ENCODE peak calls at places on chromosomes 7 and 10, in ten cellular contexts. One of them, this sample, is unnamed.

GRCh38 chr10:72637398-72637857 is 11.5 kb upstream of the MICU1 start:
- DNase-seq in neural progenitor cell: no peak
- DNase-seq in transverse colon: peak; percentile 16
- DNase-seq in pancreas: no peak
- DNase-seq in upper lobe of right lung: no peak
- DNase-seq in H9: no peak
- DNase-seq in CD4-positive, alpha-beta T cell: no peak
- DNase-seq in left ventricle myocardium inferior: peak; percentile 34
- DNase-seq in AG04450: no peak
- DNase-seq in colonic mucosa: peak; percentile 22
- DNase-seq in this sample: peak; percentile 17

GRCh38 chr10:126872768-126873167 is 32.5 kb upstream of the DOCK1 start:
- DNase-seq in neural progenitor cell: peak; percentile 31
- DNase-seq in transverse colon: no peak
- DNase-seq in pancreas: no peak
- DNase-seq in upper lobe of right lung: no peak
- DNase-seq in H9: no peak
- DNase-seq in CD4-positive, alpha-beta T cell: no peak
- DNase-seq in left ventricle myocardium inferior: no peak
- DNase-seq in AG04450: no peak
- DNase-seq in colonic mucosa: no peak
- DNase-seq in this sample: no peak

GRCh38 chr7:157572622-157573021 is 235.8 kb downstream of the DNAJB6 start:
- DNase-seq in neural progenitor cell: no peak
- DNase-seq in transverse colon: no peak
- DNase-seq in pancreas: no peak
- DNase-seq in upper lobe of right lung: no peak
- DNase-seq in H9: no peak
- DNase-seq in CD4-positive, alpha-beta T cell: no peak
- DNase-seq in left ventricle myocardium inferior: no peak
- DNase-seq in AG04450: no peak
- DNase-seq in colonic mucosa: no peak
- DNase-seq in this sample: no peak

GRCh38 chr10:30047924-30048531 is 11.4 kb downstream of the JCAD start:
- DNase-seq in neural progenitor cell: no peak
- DNase-seq in transverse colon: no peak
- DNase-seq in pancreas: no peak
- DNase-seq in upper lobe of right lung: no peak
- DNase-seq in H9: no peak
- DNase-seq in CD4-positive, alpha-beta T cell: no peak
- DNase-seq in left ventricle myocardium inferior: no peak
- DNase-seq in AG04450: no peak
- DNase-seq in colonic mucosa: no peak
- DNase-seq in this sample: no peak

GRCh38 chr7:112537822-112538221 is 57.0 kb downstream of the LSMEM1 start:
- DNase-seq in neural progenitor cell: no peak
- DNase-seq in transverse colon: no peak
- DNase-seq in pancreas: no peak
- DNase-seq in upper lobe of right lung: no peak
- DNase-seq in H9: no peak
- DNase-seq in CD4-positive, alpha-beta T cell: no peak
- DNase-seq in left ventricle myocardium inferior: no peak
- DNase-seq in AG04450: no peak
- DNase-seq in colonic mucosa: no peak
- DNase-seq in this sample: no peak

GRCh38 chr10:29804025-29804852 is 169.5 kb upstream of the SVIL start:
- DNase-seq in neural progenitor cell: no peak
- DNase-seq in transverse colon: peak; percentile 52
- DNase-seq in pancreas: no peak
- DNase-seq in upper lobe of right lung: no peak
- DNase-seq in H9: no peak
- DNase-seq in CD4-positive, alpha-beta T cell: no peak
- DNase-seq in left ventricle myocardium inferior: no peak
- DNase-seq in AG04450: peak; percentile 75
- DNase-seq in colonic mucosa: peak; percentile 75
- DNase-seq in this sample: peak; percentile 86

GRCh38 chr7:129599174-129599573 is 12.3 kb upstream of the NRF1 start:
- DNase-seq in neural progenitor cell: no peak
- DNase-seq in transverse colon: no peak
- DNase-seq in pancreas: no peak
- DNase-seq in upper lobe of right lung: no peak
- DNase-seq in H9: no peak
- DNase-seq in CD4-positive, alpha-beta T cell: no peak
- DNase-seq in left ventricle myocardium inferior: no peak
- DNase-seq in AG04450: no peak
- DNase-seq in colonic mucosa: no peak
- DNase-seq in this sample: no peak

GRCh38 chr7:152899482-152900166 is 140.1 kb downstream of the ACTR3B start:
- DNase-seq in neural progenitor cell: no peak
- DNase-seq in transverse colon: no peak
- DNase-seq in pancreas: no peak
- DNase-seq in upper lobe of right lung: peak; percentile 81
- DNase-seq in H9: no peak
- DNase-seq in CD4-positive, alpha-beta T cell: no peak
- DNase-seq in left ventricle myocardium inferior: peak; percentile 62
- DNase-seq in AG04450: no peak
- DNase-seq in colonic mucosa: no peak
- DNase-seq in this sample: no peak

GRCh38 chr10:124285587-124286527 is 132.9 kb downstream of the OAT start:
- DNase-seq in neural progenitor cell: no peak
- DNase-seq in transverse colon: no peak
- DNase-seq in pancreas: peak; percentile 21
- DNase-seq in upper lobe of right lung: peak; percentile 31
- DNase-seq in H9: no peak
- DNase-seq in CD4-positive, alpha-beta T cell: no peak
- DNase-seq in left ventricle myocardium inferior: peak; percentile 1
- DNase-seq in AG04450: no peak
- DNase-seq in colonic mucosa: no peak
- DNase-seq in this sample: no peak

GRCh38 chr10:61733358-61733940 is 70.7 kb downstream of the CABCOCO1 start:
- DNase-seq in neural progenitor cell: peak; percentile 61
- DNase-seq in transverse colon: no peak
- DNase-seq in pancreas: no peak
- DNase-seq in upper lobe of right lung: no peak
- DNase-seq in H9: no peak
- DNase-seq in CD4-positive, alpha-beta T cell: no peak
- DNase-seq in left ventricle myocardium inferior: no peak
- DNase-seq in AG04450: peak; percentile 13
- DNase-seq in colonic mucosa: no peak
- DNase-seq in this sample: peak; percentile 15

GRCh38 chr10:16423599-16423998 is 13.2 kb upstream of the PTER start:
- DNase-seq in neural progenitor cell: no peak
- DNase-seq in transverse colon: no peak
- DNase-seq in pancreas: no peak
- DNase-seq in upper lobe of right lung: no peak
- DNase-seq in H9: no peak
- DNase-seq in CD4-positive, alpha-beta T cell: no peak
- DNase-seq in left ventricle myocardium inferior: no peak
- DNase-seq in AG04450: no peak
- DNase-seq in colonic mucosa: no peak
- DNase-seq in this sample: no peak
- TF ChIP-seq CTCF in neural progenitor cell: no peak
- TF ChIP-seq CTCF in transverse colon: no peak
- TF ChIP-seq CTCF in pancreas: no peak
- TF ChIP-seq CTCF in upper lobe of right lung: no peak
- TF ChIP-seq CTCF in H9: peak; percentile 41
- TF ChIP-seq CTCF in CD4-positive, alpha-beta T cell: no peak
- TF ChIP-seq CTCF in left ventricle myocardium inferior: no peak
- TF ChIP-seq CTCF in AG04450: no peak
- TF ChIP-seq CTCF in colonic mucosa: no peak
- TF ChIP-seq CTCF in this sample: no peak

GRCh38 chr7:99457646-99458493 is 8.1 kb downstream of the ATP5MF start:
- DNase-seq in neural progenitor cell: no peak
- DNase-seq in transverse colon: no peak
- DNase-seq in pancreas: no peak
- DNase-seq in upper lobe of right lung: no peak
- DNase-seq in H9: no peak
- DNase-seq in CD4-positive, alpha-beta T cell: no peak
- DNase-seq in left ventricle myocardium inferior: no peak
- DNase-seq in AG04450: no peak
- DNase-seq in colonic mucosa: no peak
- DNase-seq in this sample: no peak

GRCh38 chr7:99459087-99459486 is 6.9 kb downstream of the ATP5MF start:
- DNase-seq in neural progenitor cell: peak; percentile 32
- DNase-seq in transverse colon: no peak
- DNase-seq in pancreas: no peak
- DNase-seq in upper lobe of right lung: no peak
- DNase-seq in H9: peak; percentile 71
- DNase-seq in CD4-positive, alpha-beta T cell: no peak
- DNase-seq in left ventricle myocardium inferior: no peak
- DNase-seq in AG04450: no peak
- DNase-seq in colonic mucosa: no peak
- DNase-seq in this sample: no peak

GRCh38 chr7:99461221-99461620 is 4.7 kb downstream of the ATP5MF start:
- DNase-seq in neural progenitor cell: no peak
- DNase-seq in transverse colon: no peak
- DNase-seq in pancreas: no peak
- DNase-seq in upper lobe of right lung: no peak
- DNase-seq in H9: no peak
- DNase-seq in CD4-positive, alpha-beta T cell: no peak
- DNase-seq in left ventricle myocardium inferior: no peak
- DNase-seq in AG04450: no peak
- DNase-seq in colonic mucosa: no peak
- DNase-seq in this sample: no peak

GRCh38 chr7:99457050-99457645 is 8.8 kb downstream of the ATP5MF start:
- DNase-seq in neural progenitor cell: no peak
- DNase-seq in transverse colon: no peak
- DNase-seq in pancreas: no peak
- DNase-seq in upper lobe of right lung: no peak
- DNase-seq in H9: no peak
- DNase-seq in CD4-positive, alpha-beta T cell: no peak
- DNase-seq in left ventricle myocardium inferior: no peak
- DNase-seq in AG04450: no peak
- DNase-seq in colonic mucosa: no peak
- DNase-seq in this sample: no peak

GRCh38 chr7:99460651-99461050 is 5.3 kb downstream of the ATP5MF start:
- DNase-seq in neural progenitor cell: no peak
- DNase-seq in transverse colon: no peak
- DNase-seq in pancreas: no peak
- DNase-seq in upper lobe of right lung: no peak
- DNase-seq in H9: no peak
- DNase-seq in CD4-positive, alpha-beta T cell: no peak
- DNase-seq in left ventricle myocardium inferior: no peak
- DNase-seq in AG04450: no peak
- DNase-seq in colonic mucosa: no peak
- DNase-seq in this sample: no peak
- H3K27ac ChIP-seq in neural progenitor cell: no peak overlapping the region
- H3K27ac ChIP-seq in transverse colon: no peak overlapping the region
- H3K27ac ChIP-seq in pancreas: no peak overlapping the region
- H3K27ac ChIP-seq in upper lobe of right lung: no peak overlapping the region
- H3K27ac ChIP-seq in H9: no peak overlapping the region
- H3K27ac ChIP-seq in CD4-positive, alpha-beta T cell: peak overlapping the region; percentile 11
- H3K27ac ChIP-seq in left ventricle myocardium inferior: peak overlapping the region; percentile 25
- H3K27ac ChIP-seq in AG04450: no peak overlapping the region
- H3K27ac ChIP-seq in colonic mucosa: no peak overlapping the region
- H3K27ac ChIP-seq in this sample: peak overlapping the region; percentile 45

GRCh38 chr7:96181174-96181573 is 140.7 kb downstream of the SLC25A13 start:
- DNase-seq in neural progenitor cell: no peak
- DNase-seq in transverse colon: no peak
- DNase-seq in pancreas: no peak
- DNase-seq in upper lobe of right lung: no peak
- DNase-seq in H9: no peak
- DNase-seq in CD4-positive, alpha-beta T cell: no peak
- DNase-seq in left ventricle myocardium inferior: no peak
- DNase-seq in AG04450: no peak
- DNase-seq in colonic mucosa: no peak
- DNase-seq in this sample: no peak

GRCh38 chr7:96179341-96179740 is 142.6 kb downstream of the SLC25A13 start:
- DNase-seq in neural progenitor cell: no peak
- DNase-seq in transverse colon: no peak
- DNase-seq in pancreas: no peak
- DNase-seq in upper lobe of right lung: no peak
- DNase-seq in H9: no peak
- DNase-seq in CD4-positive, alpha-beta T cell: no peak
- DNase-seq in left ventricle myocardium inferior: no peak
- DNase-seq in AG04450: no peak
- DNase-seq in colonic mucosa: no peak
- DNase-seq in this sample: no peak

GRCh38 chr7:96177353-96177752 is 144.5 kb downstream of the SLC25A13 start:
- DNase-seq in neural progenitor cell: no peak
- DNase-seq in transverse colon: no peak
- DNase-seq in pancreas: no peak
- DNase-seq in upper lobe of right lung: no peak
- DNase-seq in H9: no peak
- DNase-seq in CD4-positive, alpha-beta T cell: no peak
- DNase-seq in left ventricle myocardium inferior: no peak
- DNase-seq in AG04450: no peak
- DNase-seq in colonic mucosa: no peak
- DNase-seq in this sample: no peak

GRCh38 chr7:96178581-96178980 is 143.3 kb downstream of the SLC25A13 start:
- DNase-seq in neural progenitor cell: peak; percentile 19
- DNase-seq in transverse colon: no peak
- DNase-seq in pancreas: no peak
- DNase-seq in upper lobe of right lung: no peak
- DNase-seq in H9: no peak
- DNase-seq in CD4-positive, alpha-beta T cell: no peak
- DNase-seq in left ventricle myocardium inferior: no peak
- DNase-seq in AG04450: no peak
- DNase-seq in colonic mucosa: no peak
- DNase-seq in this sample: peak; percentile 49

DNA sequence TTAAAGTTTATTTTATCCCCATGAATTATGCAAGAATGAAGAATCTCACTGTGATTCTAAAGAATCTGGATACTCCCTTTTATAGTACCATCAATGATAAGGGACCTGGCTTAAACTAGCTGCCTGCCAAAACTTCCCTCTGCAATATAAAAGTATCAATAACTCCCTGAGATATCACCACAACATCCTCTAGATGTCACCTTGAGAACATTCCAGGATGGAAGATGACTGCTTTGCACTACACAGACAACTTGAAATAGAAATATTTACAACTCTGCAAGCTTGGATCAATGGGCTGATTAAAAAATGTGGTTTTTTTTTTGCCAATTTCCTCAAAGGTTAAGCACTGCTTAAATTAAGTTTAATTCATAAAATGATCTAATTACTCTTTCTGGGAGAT is 142.0 kb downstream of the SLC25A13 start:
- DNase-seq in neural progenitor cell: no peak
- DNase-seq in transverse colon: no peak
- DNase-seq in pancreas: no peak
- DNase-seq in upper lobe of right lung: no peak
- DNase-seq in H9: no peak
- DNase-seq in CD4-positive, alpha-beta T cell: no peak
- DNase-seq in left ventricle myocardium inferior: no peak
- DNase-seq in AG04450: no peak
- DNase-seq in colonic mucosa: no peak
- DNase-seq in this sample: peak; percentile 7
- TF ChIP-seq CTCF in neural progenitor cell: no peak
- TF ChIP-seq CTCF in transverse colon: no peak
- TF ChIP-seq CTCF in pancreas: no peak
- TF ChIP-seq CTCF in upper lobe of right lung: no peak
- TF ChIP-seq CTCF in H9: no peak
- TF ChIP-seq CTCF in CD4-positive, alpha-beta T cell: no peak
- TF ChIP-seq CTCF in left ventricle myocardium inferior: no peak
- TF ChIP-seq CTCF in AG04450: no peak
- TF ChIP-seq CTCF in colonic mucosa: no peak
- TF ChIP-seq CTCF in this sample: no peak

DNA sequence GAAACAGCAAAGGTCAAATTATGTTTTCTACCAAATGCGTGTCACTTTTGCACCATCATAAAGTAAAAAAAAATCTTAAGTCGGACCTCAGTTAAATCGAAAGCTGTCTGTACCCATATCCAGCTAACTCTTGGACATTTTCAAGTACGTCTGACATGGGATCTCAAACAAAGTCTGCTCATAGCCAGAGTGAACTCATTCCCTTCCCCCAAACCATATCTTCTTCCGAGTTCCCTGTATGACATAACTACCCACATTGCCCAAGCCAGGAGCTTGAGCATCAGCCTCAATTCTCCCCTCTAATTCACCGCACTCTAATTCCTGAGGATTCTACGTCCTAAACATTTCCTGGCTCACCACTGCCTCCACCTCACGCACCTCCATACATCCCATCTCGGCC is 44.8 kb upstream of the TARP start:
- DNase-seq in neural progenitor cell: no peak
- DNase-seq in transverse colon: no peak
- DNase-seq in pancreas: no peak
- DNase-seq in upper lobe of right lung: no peak
- DNase-seq in H9: no peak
- DNase-seq in CD4-positive, alpha-beta T cell: no peak
- DNase-seq in left ventricle myocardium inferior: no peak
- DNase-seq in AG04450: no peak
- DNase-seq in colonic mucosa: no peak
- DNase-seq in this sample: no peak
- H3K27ac ChIP-seq in neural progenitor cell: no peak overlapping the region
- H3K27ac ChIP-seq in transverse colon: no peak overlapping the region
- H3K27ac ChIP-seq in pancreas: no peak overlapping the region
- H3K27ac ChIP-seq in upper lobe of right lung: no peak overlapping the region
- H3K27ac ChIP-seq in H9: no peak overlapping the region
- H3K27ac ChIP-seq in CD4-positive, alpha-beta T cell: no peak overlapping the region
- H3K27ac ChIP-seq in left ventricle myocardium inferior: no peak overlapping the region
- H3K27ac ChIP-seq in AG04450: no peak overlapping the region
- H3K27ac ChIP-seq in colonic mucosa: no peak overlapping the region
- H3K27ac ChIP-seq in this sample: no peak overlapping the region